ENCODE peak calls at places on chromosomes 11 and 22, in five cellular contexts. F is SK-N-SH, K is PC-3, Z is neural progenitor cell, J is MM.1S. O is an unnamed sample.

GRCh38 chr11:17608830-17609229 is 61.8 kb downstream of the OTOG start:
- DNase-seq in F (no peak), K (no peak), Z (no peak), J (no peak), O (no peak)

GRCh38 chr11:117918366-117919255 is 10.6 kb downstream of the TMPRSS13 start:
- DNase-seq in F (no peak), K (no peak), Z (no peak), J (no peak), O (no peak)

GRCh38 chr22:30444632-30445437 is 19.3 kb downstream of the MTFP1 start:
- DNase-seq in F (peak), K (peak), Z (peak), J (peak), O (peak)

GRCh38 chr11:126346586-126346940 is 8.9 kb upstream of the ST3GAL4 start:
- DNase-seq in F (no peak), K (no peak), Z (no peak), J (no peak), O (peak)

GRCh38 chr22:35539910-35540599 is 576 bp upstream of the RASD2 start:
- DNase-seq in F (peak), K (peak), Z (peak), J (peak), O (peak)

GRCh38 chr22:49686495-49687219 is 141.0 kb downstream of the BRD1 start:
- DNase-seq in F (no peak), K (no peak), Z (no peak), J (no peak), O (no peak)

GRCh38 chr22:23608583-23608982 is 23.5 kb downstream of the DRICH1 start:
- DNase-seq in F (no peak), K (peak), Z (peak), J (no peak), O (peak)

GRCh38 chr22:49010086-49010863 is 817.4 kb downstream of the BRD1 start:
- DNase-seq in F (peak), K (no peak), Z (no peak), J (no peak), O (no peak)

GRCh38 chr11:35955636-35956035 is 11.8 kb downstream of the LDLRAD3 start:
- DNase-seq in F (peak), K (no peak), Z (no peak), J (no peak), O (no peak)

GRCh38 chr11:79062814-79063762 is 377.7 kb downstream of the TENM4 start:
- DNase-seq in F (peak), K (peak), Z (peak), J (no peak), O (peak)

GRCh38 chr11:45857834-45858492 is 10.7 kb downstream of the CRY2 start:
- DNase-seq in F (peak), K (no peak), Z (no peak), J (no peak), O (no peak)

GRCh38 chr11:120625565-120625964 is 114.0 kb downstream of the GRIK4 start:
- DNase-seq in F (no peak), K (no peak), Z (no peak), J (no peak), O (no peak)

GRCh38 chr11:120629407-120629806 is 117.9 kb downstream of the GRIK4 start:
- DNase-seq in F (no peak), K (no peak), Z (no peak), J (no peak), O (peak)

GRCh38 chr11:120630100-120630499 is 118.6 kb downstream of the GRIK4 start:
- DNase-seq in F (no peak), K (no peak), Z (no peak), J (no peak), O (no peak)

GRCh38 chr11:120626791-120627190 is 115.2 kb downstream of the GRIK4 start:
- DNase-seq in F (no peak), K (no peak), Z (no peak), J (no peak), O (no peak)

GRCh38 chr11:120627535-120628163 is 116.1 kb downstream of the GRIK4 start:
- DNase-seq in F (no peak), K (no peak), Z (no peak), J (no peak), O (no peak)
- H2AFZ ChIP-seq in F (no peak), K (no peak), Z (no peak), J (no peak), O (no peak)

GRCh38 chr11:92623055-92623454 is 346.4 kb upstream of the MTNR1B start:
- DNase-seq in F (no peak), K (no peak), Z (no peak), J (no peak), O (no peak)

GRCh38 chr11:92632510-92632909 is 336.9 kb upstream of the MTNR1B start:
- DNase-seq in F (no peak), K (no peak), Z (no peak), J (no peak), O (peak)

GRCh38 chr11:92627615-92628201 is 341.7 kb upstream of the MTNR1B start:
- DNase-seq in F (no peak), K (peak), Z (no peak), J (no peak), O (peak)

GRCh38 chr11:92628401-92629292 is 340.8 kb upstream of the MTNR1B start:
- DNase-seq in F (no peak), K (no peak), Z (no peak), J (no peak), O (no peak)

GRCh38 chr11:92626624-92627023 is 342.8 kb upstream of the MTNR1B start:
- DNase-seq in F (no peak), K (no peak), Z (peak), J (no peak), O (no peak)
- H3K27ac ChIP-seq in F (no peak), K (no peak), Z (no peak), J (no peak), O (no peak)

GRCh38 chr11:66022401-66023185 is 3.7 kb downstream of the CATSPER1 start:
- DNase-seq in F (peak), K (peak), Z (peak), J (peak), O (peak)

GRCh38 chr11:66020212-66020611 is 6.1 kb downstream of the CATSPER1 start:
- DNase-seq in F (no peak), K (no peak), Z (no peak), J (no peak), O (no peak)

GRCh38 chr11:66016793-66017177 is 5.0 kb downstream of the CST6 start:
- DNase-seq in F (no peak), K (no peak), Z (no peak), J (no peak), O (no peak)

GRCh38 chr11:66017354-66017753 is 5.5 kb downstream of the CST6 start:
- DNase-seq in F (no peak), K (no peak), Z (no peak), J (no peak), O (no peak)

DNA sequence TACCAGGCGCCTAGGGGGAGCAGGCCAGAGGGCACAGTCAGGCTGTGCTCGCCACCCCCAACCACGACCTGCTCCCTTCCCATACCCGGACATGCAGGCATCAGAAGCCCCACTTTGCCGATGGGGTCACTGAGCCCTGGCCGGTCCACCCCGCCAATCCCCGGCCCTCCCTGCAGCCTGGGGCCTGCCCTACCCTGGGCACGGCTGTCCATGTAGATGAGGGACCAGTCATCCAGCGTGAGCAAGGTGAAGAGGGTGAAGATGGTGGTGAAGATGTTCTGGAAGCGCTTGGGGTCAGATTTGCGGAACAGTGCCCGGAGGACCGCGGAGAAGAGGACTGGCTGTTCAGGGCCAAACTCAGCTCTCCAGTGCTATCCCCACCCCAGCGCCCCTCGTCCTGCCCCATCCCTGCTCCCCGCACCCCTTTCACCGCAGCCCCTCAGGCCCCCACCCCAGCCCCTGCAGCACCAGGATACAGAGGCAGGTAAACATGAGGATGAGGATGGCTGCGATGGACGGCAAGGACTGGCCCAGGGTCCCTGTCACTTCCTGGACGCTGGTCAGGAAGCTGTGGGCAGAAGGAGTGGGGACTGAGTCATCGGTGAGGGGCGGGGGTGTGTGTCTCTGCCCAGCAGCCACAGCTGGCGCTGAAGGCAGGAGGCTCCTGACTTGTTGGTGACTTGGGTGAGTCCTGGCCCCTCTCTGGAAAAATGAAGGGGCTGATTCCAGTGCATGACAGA is 5.5 kb downstream of the CATSPER1 start:
- DNase-seq in F (no peak), K (peak), Z (no peak), J (no peak), O (no peak)
- TF ChIP-seq EZH2phosphoT487 in F (no peak), K (no peak), Z (no peak), J (no peak), O (no peak)

DNA sequence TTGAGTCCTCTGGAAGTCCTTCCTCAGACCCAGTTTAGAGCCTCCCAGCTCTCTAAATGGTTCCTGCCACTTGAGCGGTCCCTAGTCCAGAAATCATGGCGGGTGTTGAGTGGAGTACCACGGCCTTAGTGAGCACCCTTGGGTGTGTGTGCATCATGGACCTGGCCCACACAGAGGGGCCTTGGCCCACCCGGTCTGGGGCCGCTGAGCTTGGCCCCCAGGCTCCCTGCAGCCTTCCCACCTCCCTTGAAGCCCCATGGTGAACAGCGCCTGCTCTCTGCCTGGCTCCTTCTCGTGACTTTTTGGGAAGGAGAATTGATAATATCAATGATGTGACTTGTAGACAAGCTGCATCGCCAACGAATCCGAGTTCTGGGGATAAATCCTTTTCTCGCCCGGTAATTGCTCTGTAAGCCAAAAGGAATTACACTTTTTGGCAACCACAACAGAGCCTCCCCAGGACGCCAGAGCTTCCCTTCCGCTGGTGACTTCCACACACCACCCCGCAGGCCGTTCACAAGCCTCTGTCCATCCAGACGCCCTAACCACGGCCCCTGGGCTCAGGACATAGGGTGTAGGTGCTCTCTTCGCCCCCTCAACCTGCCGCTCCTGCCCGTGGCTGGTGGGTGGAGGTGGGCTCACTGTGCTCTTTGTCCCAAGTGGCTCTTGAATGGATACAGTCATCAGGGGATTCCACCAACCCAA is 93.8 kb downstream of the NECTIN1 start:
- DNase-seq in F (no peak), K (no peak), Z (no peak), J (no peak), O (no peak)
- H2AFZ ChIP-seq in F (no peak), K (no peak), Z (no peak), J (no peak), O (no peak)

O was measured in GM23338.